ENCODE peak calls at places on chromosome 20, in nine cellular contexts. S, H, U, J, M, V, A, I and R are unnamed samples.

GRCh38 chr20:50762045-50762422 is 30.7 kb downstream of the PARD6B start:
- DNase-seq in U (no peak), H (no peak), S (peak; percentile 19), A (no peak), V (peak; percentile 36), M (no peak), I (no peak), J (no peak), R (no peak)

GRCh38 chr20:33561981-33562601 is 72.2 kb downstream of the CBFA2T2 start:
- DNase-seq in V (peak; percentile 95), M (peak; percentile 93), I (peak; percentile 74), U (no peak), H (no peak), A (no peak), S (peak; percentile 24), J (peak; percentile 52), R (peak; percentile 99)

GRCh38 chr20:31908424-31908823 is 38.0 kb downstream of the TTLL9 start:
- DNase-seq in I (no peak), M (no peak), A (no peak), J (no peak), H (no peak), V (no peak), S (no peak), U (no peak), R (no peak)

GRCh38 chr20:48656661-48657211 is 171.1 kb downstream of the PREX1 start:
- DNase-seq in J (peak; percentile 78), I (peak; percentile 61), H (no peak), V (no peak), S (no peak), A (no peak), M (no peak), U (no peak), R (no peak)

GRCh38 chr20:1185316-1185741 is 548 bp upstream of the TMEM74B start:
- DNase-seq in V (no peak), I (no peak), M (no peak), J (peak; percentile 56), A (no peak), H (no peak), U (no peak), S (no peak), R (no peak)

GRCh38 chr20:37846573-37846972 is 56.4 kb upstream of the VSTM2L start:
- DNase-seq in H (no peak), V (no peak), M (no peak), I (no peak), A (no peak), S (no peak), J (peak; percentile 50), U (no peak), R (peak; percentile 54)

GRCh38 chr20:2763186-2763585 is 37.2 kb downstream of the CPXM1 start:
- DNase-seq in U (no peak), S (no peak), I (no peak), J (no peak), M (no peak), H (no peak), V (no peak), A (no peak), R (no peak)

GRCh38 chr20:1337441-1337840 is 8.5 kb upstream of the SDCBP2 start:
- DNase-seq in M (no peak), U (no peak), A (no peak), J (no peak), I (no peak), S (no peak), H (no peak), V (no peak), R (no peak)

GRCh38 chr20:59835448-59836395 is 97.7 kb downstream of the SYCP2 start:
- DNase-seq in V (peak; percentile 14), A (no peak), U (peak; percentile 26), M (no peak), J (peak; percentile 61), S (no peak), H (no peak), I (no peak), R (peak; percentile 59)

GRCh38 chr20:59839372-59839771 is 94.1 kb downstream of the SYCP2 start:
- DNase-seq in J (no peak), H (no peak), S (no peak), M (no peak), A (no peak), V (no peak), U (no peak), I (no peak), R (no peak)

GRCh38 chr20:59837623-59838394 is 95.6 kb downstream of the SYCP2 start:
- DNase-seq in J (no peak), H (no peak), M (no peak), I (no peak), S (no peak), U (peak; percentile 71), V (no peak), A (no peak), R (no peak)

GRCh38 chr20:59835057-59835447 is 98.4 kb downstream of the SYCP2 start:
- DNase-seq in S (no peak), U (no peak), I (no peak), J (no peak), M (no peak), A (no peak), H (no peak), V (no peak), R (no peak)

GRCh38 chr20:59836768-59837167 is 96.7 kb downstream of the SYCP2 start:
- DNase-seq in U (no peak), M (no peak), S (no peak), H (no peak), I (no peak), A (no peak), V (no peak), J (peak; percentile 13), R (no peak)
- H3K4me3 ChIP-seq in U (no peak overlapping the region), M (no peak overlapping the region), S (no peak overlapping the region), H (no peak overlapping the region), I (no peak overlapping the region), A (peak overlapping the region; percentile 41), V (no peak overlapping the region), J (no peak overlapping the region), R (no peak overlapping the region)

GRCh38 chr20:36370991-36371390 is 64.9 kb downstream of the DLGAP4 start:
- DNase-seq in H (no peak), S (no peak), V (no peak), M (no peak), J (no peak), I (no peak), U (no peak), A (no peak), R (no peak)
- H3K4me3 ChIP-seq in H (no peak overlapping the region), S (no peak overlapping the region), V (no peak overlapping the region), M (no peak overlapping the region), J (no peak overlapping the region), I (no peak overlapping the region), U (no peak overlapping the region), A (no peak overlapping the region), R (no peak overlapping the region)

GRCh38 chr20:58155148-58155925 is 73.1 kb downstream of the ANKRD60 start:
- DNase-seq in M (no peak), H (no peak), A (no peak), S (no peak), V (no peak), U (no peak), J (no peak), I (no peak), R (no peak)

GRCh38 chr20:58162976-58163375 is 65.5 kb downstream of the ANKRD60 start:
- DNase-seq in M (no peak), A (no peak), U (no peak), H (no peak), S (no peak), J (no peak), V (no peak), I (no peak), R (no peak)

GRCh38 chr20:58161192-58161591 is 67.3 kb downstream of the ANKRD60 start:
- DNase-seq in J (no peak), M (no peak), A (no peak), S (no peak), V (no peak), I (no peak), H (no peak), U (no peak), R (no peak)

DNA sequence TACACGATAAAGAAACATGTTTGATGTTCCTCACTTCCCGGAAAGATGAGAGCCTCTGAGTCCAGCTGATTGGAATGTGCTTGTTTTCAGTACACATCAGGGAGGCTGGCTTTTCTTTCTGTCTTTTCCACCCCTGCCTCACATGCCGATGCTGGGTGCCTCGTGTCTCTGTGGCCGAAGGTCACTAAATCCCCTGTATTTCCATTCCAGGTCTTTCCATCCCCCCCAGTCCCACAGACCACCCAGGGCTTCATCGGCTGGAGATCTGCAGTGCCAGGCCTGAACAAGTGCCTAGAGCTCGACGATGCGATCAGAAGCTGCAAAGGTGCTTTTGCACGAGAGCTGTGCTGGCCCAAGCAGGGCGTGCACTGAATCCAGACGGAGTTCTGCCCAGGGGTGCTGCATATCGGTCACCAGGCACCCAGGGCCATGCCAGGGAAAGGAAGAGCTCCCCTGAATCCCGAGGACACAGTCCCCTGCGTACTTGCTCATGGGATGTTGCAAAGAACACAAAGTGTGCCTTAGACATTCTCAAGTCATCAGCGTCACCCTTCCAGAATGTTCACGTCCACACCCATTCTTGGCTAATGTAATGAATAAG is 67.9 kb downstream of the ANKRD60 start:
- DNase-seq in J (no peak), S (no peak), A (no peak), H (no peak), U (no peak), M (no peak), V (no peak), I (no peak), R (no peak)
- H3K4me3 ChIP-seq in J (no peak overlapping the region), S (no peak overlapping the region), A (no peak overlapping the region), H (no peak overlapping the region), U (no peak overlapping the region), M (no peak overlapping the region), V (no peak overlapping the region), I (no peak overlapping the region), R (no peak overlapping the region)

GRCh38 chr20:62548483-62548882 is 72.7 kb upstream of the GATA5 start:
- DNase-seq in S (no peak), U (no peak), J (no peak), M (no peak), H (no peak), I (no peak), V (no peak), A (no peak), R (no peak)

GRCh38 chr20:62550087-62550565 is 74.3 kb upstream of the GATA5 start:
- DNase-seq in H (no peak), A (peak; percentile 87), J (peak; percentile 47), M (no peak), S (peak; percentile 23), U (no peak), I (peak; percentile 20), V (no peak), R (no peak)

GRCh38 chr20:62551408-62552323 is 75.9 kb upstream of the GATA5 start:
- DNase-seq in U (no peak), A (no peak), H (peak; percentile 2), M (no peak), I (no peak), J (peak; percentile 47), V (no peak), S (no peak), R (no peak)

GRCh38 chr20:62549029-62549428 is 73.2 kb upstream of the GATA5 start:
- DNase-seq in J (no peak), V (no peak), U (no peak), A (no peak), S (no peak), M (no peak), I (no peak), H (no peak), R (no peak)

DNA sequence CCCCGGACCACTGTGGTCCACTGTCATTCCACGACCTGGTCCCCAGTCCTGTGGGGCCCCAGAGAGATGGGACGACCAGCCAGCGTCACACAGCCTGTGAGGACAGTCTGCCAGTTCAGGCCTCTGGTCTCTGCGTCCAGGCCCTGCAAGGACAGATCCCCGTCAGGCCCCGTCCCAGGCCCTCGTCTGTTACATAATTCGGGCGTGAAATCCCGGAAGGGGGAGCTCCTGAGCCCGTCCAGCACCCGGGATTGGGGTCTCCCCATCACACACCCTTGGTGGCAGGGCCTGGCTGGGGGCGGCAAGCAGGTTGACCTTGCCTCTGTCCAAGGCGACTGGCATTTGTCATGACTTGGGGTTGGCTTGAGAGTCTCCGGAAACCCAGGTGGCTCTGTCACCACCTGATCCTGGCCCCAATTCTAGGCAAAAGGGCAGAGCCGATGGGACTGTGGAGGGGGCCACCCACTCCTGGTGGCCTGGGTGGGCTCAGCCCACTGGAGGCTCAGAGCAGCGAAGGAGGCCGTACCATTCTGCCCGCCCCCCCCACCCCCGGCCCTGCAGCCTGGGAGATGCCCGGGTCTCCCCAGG is 73.8 kb upstream of the GATA5 start:
- DNase-seq in A (no peak), J (peak; percentile 61), I (no peak), M (no peak), H (no peak), S (no peak), U (no peak), V (no peak), R (no peak)
- H3K4me3 ChIP-seq in A (peak overlapping the region; percentile 83), J (no peak overlapping the region), I (peak overlapping the region; percentile 46), M (no peak overlapping the region), H (no peak overlapping the region), S (no peak overlapping the region), U (no peak overlapping the region), V (no peak overlapping the region), R (no peak overlapping the region)